ENCODE peak calls at places on chromosomes 16 and 17, in five cellular contexts. One of them, this sample, is unnamed.

GRCh38 chr17:30148376-30148775 is 31.8 kb downstream of the NSRP1 start:
- DNase-seq in mesenchymal stem cell: no peak
- DNase-seq in trophoblast cell: no peak
- DNase-seq in H1: no peak
- DNase-seq in neuronal stem cell: no peak
- DNase-seq in this sample: no peak

GRCh38 chr16:88318091-88318494 is 64.7 kb upstream of the ZNF469 start:
- DNase-seq in neuronal stem cell: no peak
- DNase-seq in trophoblast cell: no peak
- DNase-seq in mesenchymal stem cell: no peak
- DNase-seq in H1: no peak
- DNase-seq in this sample: no peak

GRCh38 chr17:49727353-49727752 is 19.6 kb upstream of the SLC35B1 start:
- DNase-seq in mesenchymal stem cell: no peak
- DNase-seq in H1: no peak
- DNase-seq in neuronal stem cell: no peak
- DNase-seq in trophoblast cell: no peak
- DNase-seq in this sample: no peak

GRCh38 chr16:23640669-23640958 is 496 bp downstream of the PALB2 start:
- DNase-seq in mesenchymal stem cell: no peak
- DNase-seq in H1: no peak
- DNase-seq in neuronal stem cell: no peak
- DNase-seq in trophoblast cell: no peak
- DNase-seq in this sample: no peak

GRCh38 chr17:4485676-4486646 is 12.7 kb upstream of the SPNS2 start:
- DNase-seq in mesenchymal stem cell: no peak
- DNase-seq in trophoblast cell: no peak
- DNase-seq in H1: no peak
- DNase-seq in neuronal stem cell: no peak
- DNase-seq in this sample: no peak

GRCh38 chr17:82602986-82603385 is 45.3 kb downstream of the WDR45B start:
- DNase-seq in H1: no peak
- DNase-seq in trophoblast cell: no peak
- DNase-seq in neuronal stem cell: no peak
- DNase-seq in mesenchymal stem cell: no peak
- DNase-seq in this sample: no peak

GRCh38 chr17:3167574-3167973 is 29.7 kb upstream of the OR1A2 start:
- DNase-seq in H1: no peak
- DNase-seq in neuronal stem cell: no peak
- DNase-seq in trophoblast cell: no peak
- DNase-seq in mesenchymal stem cell: no peak
- DNase-seq in this sample: no peak

GRCh38 chr17:57391076-57391825 is 134.9 kb downstream of the MSI2 start:
- DNase-seq in neuronal stem cell: no peak
- DNase-seq in trophoblast cell: peak; percentile 22
- DNase-seq in mesenchymal stem cell: no peak
- DNase-seq in H1: no peak
- DNase-seq in this sample: no peak

GRCh38 chr17:65855675-65856074 is 294.2 kb upstream of the AXIN2 start:
- DNase-seq in neuronal stem cell: no peak
- DNase-seq in mesenchymal stem cell: no peak
- DNase-seq in H1: no peak
- DNase-seq in trophoblast cell: no peak
- DNase-seq in this sample: no peak

GRCh38 chr17:77555741-77556291 is 402.7 kb upstream of the TNRC6C start:
- DNase-seq in neuronal stem cell: no peak
- DNase-seq in trophoblast cell: no peak
- DNase-seq in H1: no peak
- DNase-seq in mesenchymal stem cell: no peak
- DNase-seq in this sample: no peak

GRCh38 chr17:58084317-58084981 is 1.2 kb downstream of the DYNLL2 start:
- DNase-seq in trophoblast cell: peak; percentile 59
- DNase-seq in H1: peak; percentile 58
- DNase-seq in mesenchymal stem cell: peak; percentile 27
- DNase-seq in neuronal stem cell: no peak
- DNase-seq in this sample: peak; percentile 64

GRCh38 chr17:51258756-51259573 is 884 bp downstream of the MBTD1 start:
- DNase-seq in trophoblast cell: no peak
- DNase-seq in mesenchymal stem cell: peak; percentile 23
- DNase-seq in H1: no peak
- DNase-seq in neuronal stem cell: no peak
- DNase-seq in this sample: peak; percentile 61

GRCh38 chr16:3912373-3912772 is 31.9 kb upstream of the CREBBP start:
- DNase-seq in trophoblast cell: no peak
- DNase-seq in mesenchymal stem cell: no peak
- DNase-seq in neuronal stem cell: no peak
- DNase-seq in H1: no peak
- DNase-seq in this sample: no peak

GRCh38 chr17:76331083-76331482 is 22.6 kb downstream of the PRPSAP1 start:
- DNase-seq in H1: no peak
- DNase-seq in neuronal stem cell: no peak
- DNase-seq in mesenchymal stem cell: no peak
- DNase-seq in trophoblast cell: no peak
- DNase-seq in this sample: no peak

GRCh38 chr16:22297871-22298733 is 893 bp downstream of the POLR3E start:
- DNase-seq in mesenchymal stem cell: peak; percentile 99
- DNase-seq in H1: peak; percentile 57
- DNase-seq in neuronal stem cell: peak; percentile 87
- DNase-seq in trophoblast cell: peak; percentile 83
- DNase-seq in this sample: peak; percentile 65

GRCh38 chr17:64133546-64134215 is 3.7 kb upstream of the ERN1 start:
- DNase-seq in H1: no peak
- DNase-seq in neuronal stem cell: peak; percentile 49
- DNase-seq in mesenchymal stem cell: peak; percentile 74
- DNase-seq in trophoblast cell: peak; percentile 38
- DNase-seq in this sample: peak; percentile 46

GRCh38 chr16:79876332-79876730 is 275.8 kb upstream of the MAF start:
- DNase-seq in mesenchymal stem cell: no peak
- DNase-seq in neuronal stem cell: no peak
- DNase-seq in H1: no peak
- DNase-seq in trophoblast cell: no peak
- DNase-seq in this sample: no peak

GRCh38 chr16:74872302-74872701 is 97.7 kb upstream of the FA2H start:
- DNase-seq in H1: no peak
- DNase-seq in mesenchymal stem cell: no peak
- DNase-seq in neuronal stem cell: no peak
- DNase-seq in trophoblast cell: no peak
- DNase-seq in this sample: no peak

GRCh38 chr16:48231675-48232214 is 12.4 kb upstream of the LONP2 start:
- DNase-seq in neuronal stem cell: peak; percentile 17
- DNase-seq in trophoblast cell: no peak
- DNase-seq in H1: peak; percentile 61
- DNase-seq in mesenchymal stem cell: peak; percentile 46
- DNase-seq in this sample: peak; percentile 58

GRCh38 chr16:58030136-58030840 is 4.7 kb downstream of the MMP15 start:
- DNase-seq in trophoblast cell: no peak
- DNase-seq in neuronal stem cell: no peak
- DNase-seq in mesenchymal stem cell: no peak
- DNase-seq in H1: no peak
- DNase-seq in this sample: no peak

GRCh38 chr16:79293831-79294230 is 306.7 kb downstream of the MAF start:
- DNase-seq in mesenchymal stem cell: no peak
- DNase-seq in trophoblast cell: peak; percentile 73
- DNase-seq in neuronal stem cell: no peak
- DNase-seq in H1: no peak
- DNase-seq in this sample: no peak

GRCh38 chr17:82325286-82326180 is 8.0 kb downstream of the SECTM1 start:
- DNase-seq in trophoblast cell: no peak
- DNase-seq in H1: no peak
- DNase-seq in neuronal stem cell: no peak
- DNase-seq in mesenchymal stem cell: no peak
- DNase-seq in this sample: no peak

GRCh38 chr17:74759243-74759801 is 10.9 kb downstream of the NHERF1 start:
- DNase-seq in trophoblast cell: no peak
- DNase-seq in mesenchymal stem cell: no peak
- DNase-seq in H1: no peak
- DNase-seq in neuronal stem cell: no peak
- DNase-seq in this sample: no peak

GRCh38 chr16:81612351-81613170 is 166.5 kb upstream of the PLCG2 start:
- DNase-seq in trophoblast cell: no peak
- DNase-seq in H1: no peak
- DNase-seq in neuronal stem cell: no peak
- DNase-seq in mesenchymal stem cell: no peak
- DNase-seq in this sample: no peak

GRCh38 chr17:6421700-6422604 is 13.0 kb downstream of the AIPL1 start:
- DNase-seq in neuronal stem cell: peak; percentile 87
- DNase-seq in H1: peak; percentile 94
- DNase-seq in trophoblast cell: peak; percentile 72
- DNase-seq in mesenchymal stem cell: peak; percentile 74
- DNase-seq in this sample: peak; percentile 95

GRCh38 chr17:32275060-32276042 is 9.7 kb downstream of the RHBDL3 start:
- DNase-seq in mesenchymal stem cell: peak; percentile 88
- DNase-seq in neuronal stem cell: no peak
- DNase-seq in H1: peak; percentile 70
- DNase-seq in trophoblast cell: peak; percentile 42
- DNase-seq in this sample: peak; percentile 88

GRCh38 chr17:7475764-7476422 is 3.5 kb downstream of the ZBTB4 start:
- DNase-seq in trophoblast cell: no peak
- DNase-seq in mesenchymal stem cell: peak; percentile 54
- DNase-seq in neuronal stem cell: no peak
- DNase-seq in H1: no peak
- DNase-seq in this sample: no peak

GRCh38 chr16:1052791-1053521 is 19.6 kb upstream of the SSTR5 start:
- DNase-seq in mesenchymal stem cell: no peak
- DNase-seq in trophoblast cell: no peak
- DNase-seq in neuronal stem cell: no peak
- DNase-seq in H1: no peak
- DNase-seq in this sample: no peak

GRCh38 chr17:82611140-82612058 is 36.8 kb downstream of the WDR45B start:
- DNase-seq in mesenchymal stem cell: peak; percentile 41
- DNase-seq in neuronal stem cell: no peak
- DNase-seq in trophoblast cell: peak; percentile 87
- DNase-seq in H1: no peak
- DNase-seq in this sample: no peak

DNA sequence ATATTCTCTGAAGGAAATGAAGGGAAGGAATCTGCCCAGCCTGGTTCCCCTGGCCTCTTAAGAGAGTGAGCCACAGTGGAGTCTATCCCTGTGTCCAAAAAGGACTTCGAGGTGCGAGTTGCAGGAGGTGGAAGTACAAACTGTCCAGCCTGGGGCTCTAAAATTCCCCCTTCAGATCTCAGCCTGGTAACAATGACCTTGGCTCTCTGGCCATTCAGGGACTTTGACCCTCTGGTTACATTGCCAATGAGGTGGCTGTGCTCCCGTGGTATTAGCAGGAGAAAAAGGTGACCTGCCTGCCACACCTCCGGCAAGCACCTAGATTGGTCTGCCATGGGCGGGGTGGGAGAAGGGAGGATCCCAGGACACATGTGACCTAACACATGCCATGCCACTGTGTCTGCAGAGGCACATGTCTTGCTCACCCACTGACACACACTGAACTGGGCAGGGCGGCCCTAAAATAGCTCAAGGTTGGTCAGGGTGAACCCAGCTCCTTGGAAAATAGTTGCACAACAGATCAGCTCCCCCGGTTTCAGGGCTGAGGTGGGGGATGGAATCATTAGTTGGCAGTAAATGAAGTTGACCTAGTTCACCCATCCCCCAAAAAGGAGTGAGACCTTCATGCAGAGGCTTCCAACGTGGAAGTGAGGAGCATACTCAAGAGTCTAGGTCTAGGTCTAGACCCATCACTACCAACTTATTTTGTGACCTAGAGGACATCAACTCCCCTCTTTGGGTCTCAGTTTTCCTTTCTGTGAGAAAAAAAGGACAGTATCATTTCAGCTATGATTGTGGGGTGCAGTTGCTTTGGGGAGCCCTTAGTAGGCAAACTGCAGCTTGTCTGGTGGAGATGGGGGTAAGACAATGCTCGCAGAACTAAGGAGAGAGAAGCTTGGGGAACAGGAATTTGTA is 2.2 kb downstream of the NR1D1 start:
- DNase-seq in trophoblast cell: no peak
- DNase-seq in mesenchymal stem cell: peak; percentile 43
- DNase-seq in neuronal stem cell: no peak
- DNase-seq in H1: no peak
- DNase-seq in this sample: no peak
- H4K91ac ChIP-seq in trophoblast cell: peak overlapping the region; percentile 86
- H4K91ac ChIP-seq in mesenchymal stem cell: peak overlapping the region; percentile 98
- H4K91ac ChIP-seq in neuronal stem cell: no peak overlapping the region
- H4K91ac ChIP-seq in H1: peak overlapping the region; percentile 48
- H4K91ac ChIP-seq in this sample: no peak overlapping the region

GRCh38 chr17:46031920-46032319 is 32.9 kb downstream of the STH start:
- DNase-seq in neuronal stem cell: no peak
- DNase-seq in trophoblast cell: no peak
- DNase-seq in mesenchymal stem cell: no peak
- DNase-seq in H1: no peak
- DNase-seq in this sample: no peak
- H2BK12ac ChIP-seq in neuronal stem cell: no peak overlapping the region
- H2BK12ac ChIP-seq in trophoblast cell: no peak overlapping the region
- H2BK12ac ChIP-seq in mesenchymal stem cell: no peak overlapping the region
- H2BK12ac ChIP-seq in H1: no peak overlapping the region
- H2BK12ac ChIP-seq in this sample: no peak overlapping the region

DNA sequence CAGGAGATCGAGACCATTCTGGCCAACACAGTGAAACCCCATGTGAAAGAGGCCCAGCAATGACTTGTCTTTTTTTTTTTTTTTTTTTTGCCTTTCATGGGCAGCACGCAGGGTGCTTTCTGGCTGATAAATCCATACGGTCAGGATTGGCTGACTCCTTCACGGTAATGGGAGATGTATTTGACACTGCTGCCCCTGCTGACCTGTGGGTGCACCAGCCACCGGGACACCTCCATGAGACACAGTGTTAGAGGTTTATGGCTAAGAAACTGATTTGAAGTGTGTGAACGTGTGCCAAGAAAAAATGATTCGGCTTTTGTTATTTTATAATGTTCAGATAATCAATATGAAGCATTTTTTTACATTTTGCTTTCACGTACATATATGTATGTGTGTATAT is 48.4 kb downstream of the MAP2K6 start:
- DNase-seq in mesenchymal stem cell: no peak
- DNase-seq in neuronal stem cell: no peak
- DNase-seq in H1: no peak
- DNase-seq in trophoblast cell: no peak
- DNase-seq in this sample: no peak
- H3K9ac ChIP-seq in mesenchymal stem cell: no peak overlapping the region
- H3K9ac ChIP-seq in neuronal stem cell: no peak overlapping the region
- H3K9ac ChIP-seq in H1: no peak overlapping the region
- H3K9ac ChIP-seq in trophoblast cell: no peak overlapping the region
- H3K9ac ChIP-seq in this sample: no peak overlapping the region

DNA sequence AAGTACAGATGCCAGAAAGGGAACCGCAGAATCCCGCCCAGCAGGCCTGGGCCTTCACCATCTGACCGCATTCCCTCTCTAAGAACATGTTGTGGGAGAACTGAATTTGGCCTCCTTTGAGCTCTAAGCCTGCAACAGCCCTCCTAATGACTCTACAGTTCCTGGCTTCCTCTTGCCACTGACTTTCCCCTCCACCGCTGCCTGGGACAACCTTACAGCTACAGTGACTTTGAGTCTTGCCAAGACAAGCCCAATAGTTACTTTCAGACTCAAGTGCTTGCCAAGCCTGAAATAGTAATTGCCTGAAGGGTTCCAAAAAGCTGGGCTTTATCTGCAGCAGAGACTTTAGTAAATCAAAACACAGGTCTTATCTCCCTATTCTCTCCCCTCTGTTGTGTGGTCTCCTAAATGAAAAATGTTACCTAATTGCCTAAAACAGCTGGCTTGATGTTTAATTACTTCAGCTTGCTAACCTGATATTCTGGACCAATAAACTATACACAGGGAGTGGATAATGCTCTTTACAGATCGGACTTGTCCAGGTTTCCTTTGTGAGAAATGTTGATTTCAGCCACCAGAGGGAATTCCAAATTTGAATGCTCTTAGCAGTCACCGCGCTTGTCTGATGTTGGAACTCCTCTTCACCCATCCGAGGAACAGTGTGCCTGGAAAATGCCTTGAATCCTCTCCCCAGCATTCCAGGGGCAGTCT is 85.1 kb upstream of the TBX2 start:
- DNase-seq in neuronal stem cell: no peak
- DNase-seq in mesenchymal stem cell: no peak
- DNase-seq in trophoblast cell: no peak
- DNase-seq in H1: no peak
- DNase-seq in this sample: no peak
- H4K91ac ChIP-seq in neuronal stem cell: no peak overlapping the region
- H4K91ac ChIP-seq in mesenchymal stem cell: peak overlapping the region; percentile 2
- H4K91ac ChIP-seq in trophoblast cell: no peak overlapping the region
- H4K91ac ChIP-seq in H1: no peak overlapping the region
- H4K91ac ChIP-seq in this sample: no peak overlapping the region